ENCODE peak calls at places on chromosomes 16 and 17, in ten cellular contexts. F is prostate gland, K is gastrocnemius medialis, I is breast epithelium, D is stomach, O is Peyer's patch, X is A549, W is IMR-90, V is sigmoid colon, C is body of pancreas. Q is an unnamed sample. For H3K4me1, the result is how much of the 10 kb centered on the place peaks cover.

GRCh38 chr16:75660726-75661302 is 13.2 kb downstream of the TERF2IP start:
- DNase-seq in C (no peak), I (no peak), O (no peak), W (no peak), D (no peak), K (no peak), X (no peak), V (no peak), F (no peak), Q (no peak)

GRCh38 chr16:3065069-3065741 is at the start of gene IL32:
- DNase-seq in V (peak), D (peak), X (peak), K (peak), O (peak), I (no peak), W (peak), F (no peak), C (peak), Q (peak)

GRCh38 chr16:57392694-57393093 is 11.9 kb upstream of the CCL17 start:
- DNase-seq in F (peak), O (no peak), C (no peak), W (no peak), K (no peak), D (peak), V (no peak), X (no peak), I (peak), Q (no peak)

GRCh38 chr17:71111945-71112344 is 942.6 kb downstream of the KCNJ2 start:
- DNase-seq in K (no peak), C (no peak), W (no peak), V (no peak), D (no peak), O (no peak), I (no peak), F (no peak), X (no peak), Q (no peak)

GRCh38 chr16:73002836-73003235 is 45.1 kb downstream of the ZFHX3 start:
- DNase-seq in V (no peak), W (peak), X (no peak), D (no peak), I (no peak), O (no peak), C (no peak), K (no peak), F (no peak), Q (no peak)

GRCh38 chr17:39484178-39484577 is 22.9 kb downstream of the CDK12 start:
- DNase-seq in V (no peak), O (no peak), W (no peak), C (no peak), F (no peak), K (no peak), I (no peak), X (no peak), D (no peak), Q (no peak)

GRCh38 chr17:68835061-68835460 is 120.1 kb downstream of the ABCA8 start:
- DNase-seq in V (no peak), C (no peak), D (no peak), K (no peak), W (peak), O (no peak), I (no peak), X (no peak), F (no peak), Q (no peak)

GRCh38 chr17:69428252-69428980 is 13.9 kb downstream of the MAP2K6 start:
- DNase-seq in D (no peak), K (no peak), F (no peak), C (no peak), V (no peak), I (no peak), O (no peak), X (no peak), W (no peak), Q (no peak)

GRCh38 chr16:74578838-74579237 is 28.1 kb downstream of the GLG1 start:
- DNase-seq in F (no peak), I (no peak), W (no peak), C (no peak), D (no peak), K (no peak), V (no peak), O (no peak), X (no peak), Q (no peak)

GRCh38 chr16:52871481-52871880 is 181.2 kb downstream of the CHD9NB start:
- DNase-seq in D (no peak), I (no peak), F (no peak), K (no peak), V (no peak), O (no peak), W (no peak), C (no peak), X (no peak), Q (no peak)

GRCh38 chr16:56336711-56337110 is 88.6 kb downstream of the AMFR start:
- DNase-seq in O (no peak), X (no peak), F (no peak), C (no peak), I (no peak), D (no peak), K (peak), V (no peak), W (no peak), Q (no peak)

GRCh38 chr17:39018267-39019134 is 51.3 kb upstream of the FBXO47 start:
- DNase-seq in W (no peak), C (no peak), F (no peak), K (no peak), D (no peak), O (no peak), X (no peak), V (no peak), I (no peak), Q (no peak)

GRCh38 chr17:40069751-40070643 is 7.2 kb downstream of the THRA start:
- DNase-seq in W (peak), X (peak), C (no peak), V (peak), K (peak), F (peak), O (peak), D (peak), I (no peak), Q (peak)

GRCh38 chr17:37698132-37698615 is 46.7 kb downstream of the HNF1B start:
- DNase-seq in D (no peak), I (no peak), W (peak), K (no peak), F (no peak), X (peak), C (no peak), V (no peak), O (no peak), Q (no peak)

GRCh38 chr17:69434164-69434579 is 19.7 kb downstream of the MAP2K6 start:
- DNase-seq in C (no peak), O (no peak), W (peak), X (no peak), F (no peak), I (no peak), V (no peak), D (no peak), K (no peak), Q (no peak)

GRCh38 chr17:33112763-33113162 is 121.1 kb downstream of the SPACA3 start:
- DNase-seq in O (no peak), K (no peak), V (no peak), W (peak), C (no peak), F (no peak), D (no peak), X (peak), I (no peak), Q (no peak)

GRCh38 chr16:50555892-50556673 is 7.9 kb downstream of the NKD1 start:
- DNase-seq in W (no peak), O (no peak), X (no peak), C (no peak), V (no peak), K (no peak), F (no peak), D (no peak), I (no peak), Q (no peak)

GRCh38 chr17:58219007-58219788 is at the start of gene MKS1:
- DNase-seq in O (peak), X (peak), D (peak), C (peak), K (peak), I (peak), W (peak), V (peak), F (peak), Q (peak)

GRCh38 chr16:14284930-14285541 is 213.9 kb downstream of the MRTFB start:
- DNase-seq in C (no peak), V (peak), X (peak), K (peak), F (no peak), O (no peak), D (peak), W (no peak), I (no peak), Q (peak)

GRCh38 chr17:4433515-4434031 is at the start of gene SPNS3:
- DNase-seq in F (no peak), W (no peak), O (peak), C (no peak), I (no peak), X (no peak), D (no peak), V (no peak), K (no peak), Q (no peak)

GRCh38 chr17:14775761-14776492 is 475.0 kb downstream of the HS3ST3B1 start:
- DNase-seq in V (no peak), I (no peak), W (no peak), F (no peak), K (no peak), X (no peak), O (no peak), C (no peak), D (no peak), Q (no peak)

GRCh38 chr16:56860226-56861020 is 4.6 kb upstream of the SLC12A3 start:
- DNase-seq in D (no peak), K (no peak), V (no peak), C (no peak), F (no peak), X (no peak), O (peak), I (no peak), W (no peak), Q (peak)

GRCh38 chr17:69437475-69437874 is 23.0 kb downstream of the MAP2K6 start:
- DNase-seq in I (no peak), O (no peak), K (no peak), D (no peak), W (no peak), C (no peak), X (no peak), F (no peak), V (no peak), Q (no peak)

GRCh38 chr17:57612202-57613071 is 132.7 kb downstream of the CCDC182 start:
- DNase-seq in D (no peak), F (no peak), X (no peak), V (no peak), O (no peak), I (peak), W (no peak), K (no peak), C (no peak), Q (no peak)

GRCh38 chr17:31068291-31068690 is 26.5 kb upstream of the NF1 start:
- DNase-seq in F (no peak), I (no peak), W (peak), X (no peak), O (peak), K (no peak), C (no peak), D (peak), V (no peak), Q (peak)

GRCh38 chr16:84044108-84044488 is 1.5 kb upstream of the SLC38A8 start:
- DNase-seq in W (peak), F (no peak), X (peak), C (no peak), O (no peak), D (no peak), K (no peak), V (no peak), I (no peak), Q (no peak)

GRCh38 chr17:28907709-28908475 is 5.0 kb upstream of the DHRS13 start:
- DNase-seq in D (no peak), C (no peak), K (no peak), I (no peak), O (no peak), W (peak), X (no peak), V (no peak), F (no peak), Q (no peak)

GRCh38 chr17:20200016-20200788 is 191.0 kb downstream of the SPECC1 start:
- DNase-seq in O (no peak), W (peak), K (no peak), D (no peak), X (no peak), F (no peak), V (no peak), I (no peak), C (no peak), Q (no peak)

GRCh38 chr17:4850236-4850635 is 17.1 kb downstream of the MINK1 start:
- DNase-seq in W (no peak), C (no peak), D (peak), X (no peak), V (no peak), F (no peak), I (no peak), K (no peak), O (peak), Q (peak)

GRCh38 chr16:84614914-84615813 is 2.7 kb downstream of the COTL1 start:
- DNase-seq in O (no peak), I (no peak), C (no peak), W (no peak), V (no peak), K (no peak), F (no peak), X (no peak), D (no peak), Q (no peak)

DNA sequence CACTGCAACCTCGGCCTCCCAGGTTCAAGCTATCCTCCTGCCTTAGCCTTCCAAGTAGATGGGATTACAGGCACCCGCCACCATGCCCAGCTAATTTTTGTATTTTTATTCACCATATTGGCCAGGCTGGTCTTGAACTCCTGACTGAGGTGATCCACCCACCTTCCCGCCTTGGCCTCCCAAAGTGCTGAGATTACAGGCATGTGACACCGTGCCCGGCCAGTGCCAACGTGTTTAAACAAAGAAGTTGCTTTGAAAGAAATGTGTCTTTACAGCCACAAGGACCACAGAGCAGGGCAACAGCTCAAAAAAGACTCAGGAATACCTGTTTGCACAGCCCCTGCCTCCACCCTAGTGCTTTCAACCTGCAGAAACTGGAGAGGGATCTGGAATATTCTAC is 25.0 kb downstream of the ATPAF2 start:
- DNase-seq in I (no peak), C (no peak), X (no peak), K (no peak), V (no peak), D (no peak), W (no peak), F (no peak), O (no peak), Q (no peak)
- H3K4me1 ChIP-seq in I (under half), C (under half), X (under half), K (under half), V (under half), D (under half), W (under half), F (under half), O (under half), Q (under half)

GRCh38 chr17:75896360-75897075 is at the start of gene TRIM65:
- DNase-seq in D (peak), C (peak), K (peak), O (peak), I (peak), W (peak), X (peak), F (peak), V (peak), Q (peak)

GRCh38 chr17:75891605-75892555 is 4.9 kb downstream of the TRIM65 start:
- DNase-seq in K (no peak), W (no peak), I (no peak), O (no peak), D (peak), C (no peak), F (no peak), X (no peak), V (peak), Q (no peak)

GRCh38 chr17:75893305-75894048 is 3.3 kb downstream of the TRIM65 start:
- DNase-seq in C (no peak), I (no peak), V (peak), D (no peak), K (no peak), F (no peak), W (no peak), O (no peak), X (no peak), Q (no peak)

GRCh38 chr17:75892556-75893224 is 4.1 kb downstream of the TRIM65 start:
- DNase-seq in C (no peak), V (peak), K (no peak), D (no peak), I (no peak), O (no peak), W (no peak), F (no peak), X (no peak), Q (no peak)

DNA sequence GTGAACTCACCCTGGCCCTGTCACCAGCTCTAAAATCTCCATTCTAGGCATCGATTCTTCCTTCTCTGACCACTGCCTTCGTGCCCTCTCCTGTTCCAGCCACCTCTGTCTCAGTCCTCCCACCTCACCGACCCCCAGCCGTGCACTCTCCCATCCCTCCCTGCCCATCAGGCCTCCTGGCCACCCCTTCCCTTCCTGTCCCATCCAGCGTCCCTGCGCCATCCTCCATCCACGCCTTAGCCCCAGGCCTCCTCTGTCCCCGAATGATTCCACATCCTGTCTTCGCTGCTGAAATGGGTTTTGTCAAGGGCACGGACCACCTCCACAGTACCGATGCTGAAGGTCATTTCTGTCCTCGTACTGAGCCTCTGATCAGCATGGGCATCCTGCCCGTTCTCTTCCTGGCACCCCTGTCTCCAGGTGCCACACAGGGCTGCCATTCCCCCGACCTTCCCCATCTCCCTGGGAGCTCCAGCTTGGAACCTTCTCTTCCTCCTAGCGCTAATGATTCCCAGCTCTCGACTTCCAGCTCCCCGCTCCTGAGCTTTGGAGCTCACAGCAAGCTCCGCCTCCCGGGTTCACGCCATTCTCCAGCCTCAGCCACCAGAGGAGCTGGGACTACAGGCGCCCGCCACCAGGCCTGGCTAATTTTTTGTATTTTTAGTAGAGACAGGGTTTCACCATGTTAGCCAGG is 2.6 kb downstream of the TRIM65 start:
- DNase-seq in F (no peak), W (no peak), I (no peak), O (no peak), K (no peak), V (peak), D (no peak), X (no peak), C (no peak), Q (no peak)
- TF ChIP-seq POLR2A in F (no peak), W (no peak), I (no peak), O (no peak), K (no peak), V (no peak), D (no peak), X (no peak), C (no peak), Q (no peak)

DNA sequence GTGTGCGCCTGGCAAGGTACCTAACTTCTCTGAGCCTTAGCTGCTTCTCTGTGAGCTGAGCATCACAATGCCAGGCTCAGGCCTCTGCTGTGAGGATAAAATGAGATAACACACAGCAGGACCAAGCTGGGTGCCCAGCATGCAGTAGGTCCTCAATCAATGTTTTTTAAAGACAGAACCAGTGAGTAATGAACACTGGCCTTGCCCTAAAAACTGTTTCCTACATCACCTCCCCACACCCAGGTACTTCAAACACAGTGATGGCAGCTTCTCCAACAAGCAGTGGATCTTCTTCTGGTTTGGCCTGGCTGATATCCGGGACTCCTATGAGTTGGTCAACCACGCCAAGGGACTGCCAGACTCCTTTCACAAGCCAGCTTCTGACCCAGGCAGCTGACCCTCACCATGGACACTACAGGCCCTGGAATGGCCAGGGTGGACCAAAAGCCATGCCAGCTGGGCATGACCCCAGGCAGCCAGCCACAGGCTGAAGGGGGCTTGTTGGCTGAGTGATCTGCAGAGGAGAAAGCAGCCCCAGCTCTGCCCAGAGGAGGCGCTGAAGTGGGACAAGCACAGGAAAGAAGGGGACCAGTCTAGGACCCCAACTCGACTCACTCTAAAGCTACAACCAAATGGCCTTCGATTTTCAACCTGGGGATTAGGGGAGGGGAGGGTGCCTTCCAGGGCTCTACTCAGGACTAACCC is 3.9 kb downstream of the NAGS start:
- DNase-seq in V (no peak), F (no peak), X (no peak), I (no peak), K (no peak), D (no peak), C (no peak), O (no peak), W (no peak), Q (no peak)
- H3K4me3 ChIP-seq in V (no peak), F (no peak), X (no peak), I (peak), K (no peak), D (no peak), C (no peak), O (no peak), W (no peak), Q (no peak)

DNA sequence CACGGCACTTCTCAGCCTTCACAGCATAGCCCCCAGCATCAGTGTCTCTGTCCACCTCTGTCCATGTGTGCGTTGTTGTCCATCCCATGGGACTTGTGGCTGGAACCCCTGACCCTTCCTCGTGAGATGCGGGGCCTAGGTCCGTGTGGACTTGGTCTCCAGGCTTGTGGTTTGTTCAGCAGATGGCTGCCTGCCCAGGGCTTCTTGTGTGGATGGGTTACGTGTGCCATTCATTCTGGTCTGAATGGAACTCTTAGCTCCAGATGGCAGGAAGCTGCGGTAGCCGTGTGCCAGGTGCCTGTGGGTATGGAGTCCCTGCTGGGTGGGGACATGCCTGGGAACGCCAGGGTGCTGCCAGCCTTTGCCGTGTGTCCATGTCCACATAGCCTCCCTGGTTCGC is 31.7 kb upstream of the NUDT16L1 start:
- DNase-seq in K (no peak), X (no peak), C (no peak), V (no peak), F (no peak), W (no peak), I (no peak), O (no peak), D (peak), Q (no peak)
- H3K4me1 ChIP-seq in K (under half), X (under half), C (under half), V (under half), F (under half), W (under half), I (under half), O (under half), D (under half), Q (under half)

GRCh38 chr16:23996258-23996955 is 160.6 kb downstream of the PRKCB start:
- DNase-seq in D (peak), K (no peak), O (no peak), V (no peak), X (no peak), F (no peak), W (no peak), I (no peak), C (peak), Q (no peak)
- TF ChIP-seq POLR2A in D (no peak), K (no peak), O (no peak), V (no peak), X (no peak), F (no peak), W (no peak), I (no peak), C (no peak), Q (no peak)

DNA sequence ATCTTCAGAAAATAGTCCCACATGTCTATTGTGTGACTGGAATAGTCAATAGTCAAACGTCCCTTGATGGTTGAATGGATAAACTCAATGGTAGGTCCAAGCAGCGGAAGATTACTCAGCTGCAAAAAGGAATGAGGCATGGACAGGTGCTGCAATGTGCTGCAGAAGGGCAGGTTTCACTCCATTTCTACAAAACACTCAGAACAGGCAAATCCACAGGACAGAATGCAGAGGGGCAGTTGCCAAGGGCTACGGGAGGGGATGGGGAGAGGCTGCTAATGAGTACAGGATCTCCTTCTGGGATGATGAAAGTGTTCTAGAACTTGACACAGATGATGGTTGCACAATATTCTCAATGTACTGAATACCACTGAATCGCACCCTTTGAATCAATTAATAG is 151.0 kb downstream of the RBFOX3 start:
- DNase-seq in V (no peak), F (no peak), D (no peak), I (no peak), W (no peak), C (no peak), X (no peak), O (no peak), K (no peak), Q (no peak)
- H3K4me3 ChIP-seq in V (no peak), F (no peak), D (no peak), I (no peak), W (no peak), C (no peak), X (no peak), O (no peak), K (no peak), Q (no peak)

Q was measured in transverse colon.